ENCODE peak calls at places on chromosome 1, in ten cellular contexts. V, D, Q, K, S, O, X, M, I and A are unnamed samples.

GRCh38 chr1:91070274-91070673 is 48.4 kb upstream of the ZNF644 start:
- DNase-seq in V (no peak), D (no peak), Q (no peak), K (no peak), S (no peak), O (no peak), X (no peak), M (no peak), I (no peak), A (no peak)

GRCh38 chr1:36034692-36035091 is 49.2 kb upstream of the TEKT2 start:
- DNase-seq in V (no peak), D (no peak), Q (no peak), K (peak; percentile 81), S (no peak), O (peak; percentile 80), X (peak; percentile 10), M (no peak), I (no peak), A (peak; percentile 11)

GRCh38 chr1:6648556-6648955 is 23.9 kb downstream of the THAP3 start:
- DNase-seq in V (no peak), D (no peak), Q (no peak), K (no peak), S (no peak), O (no peak), X (no peak), M (no peak), I (no peak), A (no peak)

GRCh38 chr1:175427625-175428024 is 235.0 kb upstream of the KIAA0040 start:
- DNase-seq in V (no peak), D (no peak), Q (no peak), K (no peak), S (no peak), O (no peak), X (no peak), M (no peak), I (no peak), A (no peak)

GRCh38 chr1:53275566-53275965 is 37.2 kb upstream of the MAGOH start:
- DNase-seq in V (no peak), D (no peak), Q (no peak), K (no peak), S (no peak), O (no peak), X (no peak), M (no peak), I (no peak), A (no peak)

GRCh38 chr1:17582124-17582768 is 42.7 kb downstream of the ARHGEF10L start:
- DNase-seq in V (no peak), D (no peak), Q (no peak), K (no peak), S (no peak), O (no peak), X (no peak), M (no peak), I (no peak), A (no peak)

GRCh38 chr1:185453496-185454192 is 136.6 kb upstream of the IVNS1ABP start:
- DNase-seq in V (no peak), D (no peak), Q (no peak), K (no peak), S (no peak), O (peak; percentile 82), X (peak; percentile 28), M (no peak), I (peak; percentile 42), A (peak; percentile 50)

GRCh38 chr1:37473431-37474050 is 839 bp upstream of the ZC3H12A start:
- DNase-seq in V (no peak), D (peak; percentile 53), Q (no peak), K (no peak), S (no peak), O (peak; percentile 61), X (no peak), M (peak; percentile 50), I (no peak), A (no peak)

GRCh38 chr1:234132799-234133198 is 228.3 kb downstream of the SLC35F3 start:
- DNase-seq in V (no peak), D (no peak), Q (no peak), K (no peak), S (no peak), O (no peak), X (no peak), M (no peak), I (no peak), A (no peak)

GRCh38 chr1:112251766-112252506 is 144.1 kb upstream of the CTTNBP2NL start:
- DNase-seq in V (no peak), D (no peak), Q (no peak), K (no peak), S (no peak), O (peak; percentile 72), X (peak; percentile 6), M (no peak), I (no peak), A (peak; percentile 21)

GRCh38 chr1:116988908-116989307 is 12.7 kb upstream of the CD101 start:
- DNase-seq in V (no peak), D (no peak), Q (no peak), K (no peak), S (peak; percentile 97), O (peak; percentile 39), X (no peak), M (no peak), I (no peak), A (no peak)

GRCh38 chr1:26923711-26924110 is 2.2 kb downstream of the NUDC start:
- DNase-seq in V (no peak), D (no peak), Q (no peak), K (no peak), S (no peak), O (peak; percentile 72), X (no peak), M (no peak), I (no peak), A (no peak)

GRCh38 chr1:245260116-245260882 is 105.5 kb downstream of the KIF26B start:
- DNase-seq in V (no peak), D (no peak), Q (no peak), K (no peak), S (no peak), O (no peak), X (no peak), M (no peak), I (no peak), A (no peak)

GRCh38 chr1:156559086-156559796 is 13.1 kb downstream of the IQGAP3 start:
- DNase-seq in V (no peak), D (no peak), Q (no peak), K (no peak), S (no peak), O (no peak), X (no peak), M (no peak), I (no peak), A (no peak)

GRCh38 chr1:21961799-21962198 is 15.0 kb upstream of the CELA3B start:
- DNase-seq in V (no peak), D (no peak), Q (no peak), K (no peak), S (no peak), O (no peak), X (no peak), M (no peak), I (no peak), A (no peak)

GRCh38 chr1:58395355-58395754 is 151.2 kb downstream of the OMA1 start:
- DNase-seq in V (no peak), D (no peak), Q (no peak), K (peak; percentile 20), S (no peak), O (peak; percentile 89), X (peak; percentile 74), M (peak; percentile 18), I (peak; percentile 38), A (peak; percentile 69)

GRCh38 chr1:198676253-198676652 is 37.4 kb downstream of the PTPRC start:
- DNase-seq in V (no peak), D (no peak), Q (no peak), K (no peak), S (no peak), O (no peak), X (no peak), M (no peak), I (no peak), A (no peak)

GRCh38 chr1:218585565-218586184 is 240.5 kb downstream of the TGFB2 start:
- DNase-seq in V (no peak), D (no peak), Q (no peak), K (no peak), S (no peak), O (peak; percentile 86), X (peak; percentile 83), M (peak; percentile 3), I (peak; percentile 43), A (no peak)

GRCh38 chr1:153339802-153340201 is 8.8 kb downstream of the PGLYRP4 start:
- DNase-seq in V (no peak), D (no peak), Q (no peak), K (peak; percentile 38), S (no peak), O (no peak), X (no peak), M (no peak), I (no peak), A (no peak)

GRCh38 chr1:181100924-181101323 is 12.4 kb downstream of the IER5 start:
- DNase-seq in V (no peak), D (no peak), Q (no peak), K (no peak), S (no peak), O (no peak), X (no peak), M (no peak), I (no peak), A (no peak)

GRCh38 chr1:27004471-27005165 is 8.0 kb downstream of the TENT5B start:
- DNase-seq in V (no peak), D (no peak), Q (no peak), K (peak; percentile 86), S (no peak), O (no peak), X (peak; percentile 47), M (no peak), I (no peak), A (no peak)

GRCh38 chr1:244444854-244445253 is 6.9 kb downstream of the ADSS2 start:
- DNase-seq in V (no peak), D (no peak), Q (no peak), K (no peak), S (no peak), O (peak; percentile 43), X (no peak), M (no peak), I (no peak), A (no peak)

GRCh38 chr1:155195201-155196102 is 12.2 kb downstream of the THBS3 start:
- DNase-seq in V (no peak), D (no peak), Q (no peak), K (no peak), S (no peak), O (peak; percentile 22), X (no peak), M (peak; percentile 21), I (peak; percentile 13), A (no peak)